ENCODE peak calls at places on chromosomes 13 and 19, in nine cellular contexts. R is T-helper 17 cell; B is endothelial cell; X is GM10248; U is T-helper 9 cell; G is activated gamma-delta T cell treated with anti-CD3 and anti-CD28 coated beads, Interleukin-2, amount 50 U/mL, for 16 hours; W is cardiac septum; E is HAP-1; L is stimulated activated CD4-positive, alpha-beta T cell treated with anti-CD3 and anti-CD28 coated beads, Interleukin-15, amount 100 ng/mL, for 1 hour. O is an unnamed sample.

GRCh38 chr19:40862785-40863184 is 12.5 kb upstream of the CYP2A6 start:
- DNase-seq in R (no peak), B (no peak), X (no peak), U (no peak), G (no peak), W (no peak), E (no peak), L (no peak), O (no peak)

GRCh38 chr19:588758-589692 is 656 bp upstream of the HCN2 start:
- DNase-seq in R (no peak), B (no peak), X (no peak), U (no peak), G (no peak), W (no peak), E (no peak), L (no peak), O (no peak)

GRCh38 chr19:13082192-13083007 is 20.3 kb downstream of the LYL1 start:
- DNase-seq in R (no peak), B (peak; percentile 57), X (no peak), U (no peak), G (no peak), W (no peak), E (no peak), L (no peak), O (no peak)

GRCh38 chr13:40619479-40619814 is 47.0 kb downstream of the FOXO1 start:
- DNase-seq in R (no peak), B (no peak), X (no peak), U (no peak), G (no peak), W (no peak), E (no peak), L (no peak), O (no peak)

GRCh38 chr13:88751994-88752393 is 1080.8 kb downstream of the SLITRK5 start:
- DNase-seq in R (no peak), B (no peak), X (no peak), U (no peak), G (no peak), W (no peak), E (no peak), L (no peak), O (no peak)

GRCh38 chr19:49133621-49134454 is 14.5 kb downstream of the PPFIA3 start:
- DNase-seq in R (no peak), B (no peak), X (no peak), U (no peak), G (no peak), W (no peak), E (no peak), L (no peak), O (no peak)

GRCh38 chr19:38273499-38273898 is 9.1 kb downstream of the SPINT2 start:
- DNase-seq in R (no peak), B (no peak), X (no peak), U (no peak), G (no peak), W (no peak), E (no peak), L (no peak), O (no peak)

GRCh38 chr13:92573467-92574057 is 653.0 kb upstream of the GPC6 start:
- DNase-seq in R (no peak), B (peak; percentile 11), X (peak; percentile 10), U (no peak), G (no peak), W (no peak), E (no peak), L (no peak), O (no peak)

GRCh38 chr13:97074618-97075017 is 80.3 kb upstream of the OXGR1 start:
- DNase-seq in R (no peak), B (no peak), X (no peak), U (no peak), G (no peak), W (no peak), E (no peak), L (no peak), O (no peak)

GRCh38 chr13:100725472-100725871 is 50.9 kb upstream of the TMTC4 start:
- DNase-seq in R (no peak), B (no peak), X (no peak), U (no peak), G (no peak), W (no peak), E (no peak), L (no peak), O (no peak)

GRCh38 chr19:21566073-21566472 is 60.7 kb downstream of the ZNF429 start:
- DNase-seq in R (no peak), B (no peak), X (no peak), U (no peak), G (no peak), W (no peak), E (no peak), L (no peak), O (no peak)

GRCh38 chr19:18117692-18118378 is 20.3 kb downstream of the MAST3 start:
- DNase-seq in R (peak; percentile 97), B (peak; percentile 96), X (peak; percentile 100), U (peak; percentile 96), G (peak; percentile 92), W (peak; percentile 96), E (peak; percentile 68), L (peak; percentile 95), O (peak; percentile 98)

GRCh38 chr19:728011-728410 is 19.3 kb downstream of the PALM start:
- DNase-seq in R (no peak), B (peak; percentile 73), X (no peak), U (no peak), G (no peak), W (peak; percentile 82), E (no peak), L (no peak), O (no peak)

GRCh38 chr13:28337196-28338045 is 157.5 kb downstream of the FLT1 start:
- DNase-seq in R (no peak), B (no peak), X (no peak), U (no peak), G (no peak), W (no peak), E (no peak), L (no peak), O (no peak)

GRCh38 chr19:50568321-50569022 is at the start of gene LRRC4B:
- DNase-seq in R (no peak), B (no peak), X (no peak), U (no peak), G (no peak), W (no peak), E (no peak), L (no peak), O (no peak)

GRCh38 chr13:69468624-69469023 is 639.0 kb upstream of the ATXN8OS start:
- DNase-seq in R (no peak), B (no peak), X (no peak), U (no peak), G (no peak), W (no peak), E (no peak), L (no peak), O (no peak)

GRCh38 chr19:58033741-58034475 is at the start of gene ZSCAN1:
- DNase-seq in R (no peak), B (peak; percentile 9), X (no peak), U (no peak), G (peak; percentile 28), W (peak; percentile 89), E (no peak), L (peak; percentile 7), O (no peak)

GRCh38 chr13:114022309-114022669 is 48.4 kb upstream of the C13orf46 start:
- DNase-seq in R (no peak), B (no peak), X (no peak), U (no peak), G (no peak), W (no peak), E (no peak), L (no peak), O (no peak)

GRCh38 chr13:54162069-54162468 is 1133.5 kb downstream of the OLFM4 start:
- DNase-seq in R (no peak), B (no peak), X (no peak), U (no peak), G (no peak), W (no peak), E (no peak), L (no peak), O (no peak)

GRCh38 chr13:106997696-106998095 is 429.8 kb upstream of the ARGLU1 start:
- DNase-seq in R (no peak), B (no peak), X (no peak), U (no peak), G (no peak), W (no peak), E (no peak), L (no peak), O (no peak)

GRCh38 chr13:90591927-90592268 is 755.6 kb upstream of the MIR17HG start:
- DNase-seq in R (no peak), B (peak; percentile 12), X (no peak), U (no peak), G (no peak), W (no peak), E (no peak), L (no peak), O (no peak)

O was measured in activated naive CD4-positive, alpha-beta T cell treated with anti-CD3 and anti-CD28 coated beads, Interleukin-2, amount 50 U/mL, for 72 hours.